ENCODE peak calls at places on chromosomes 1 and 21, in nine cellular contexts. Y is Calu3; B is activated CD8-positive, alpha-beta T cell treated with anti-CD3 and anti-CD28 coated beads, Interleukin-2, amount 10 ng/mL, durations not matched to agents 7 days and 5 days; R is Ammon's horn; I is activated T-cell treated with anti-CD3 and anti-CD28 coated beads for 24 hours; T is stimulated activated CD4-positive, alpha-beta T cell treated with anti-CD3 and anti-CD28 coated beads, Interleukin-1b, Interleukin-23, amount 100 ng/mL, for 24 hours; L is stimulated activated CD8-positive, alpha-beta memory T cell treated with anti-CD3 and anti-CD28 coated beads, Interleukin-7, amount 100 ng/mL, for 24 hours; J is NCI-H146; Q is cardiac fibroblast. N is an unnamed sample.

GRCh38 chr1:163036661-163037060 is 32.5 kb upstream of the RGS4 start:
- DNase-seq in T (no peak), I (no peak), B (no peak), R (no peak), Y (no peak), L (no peak), Q (peak; percentile 18), J (no peak), N (no peak)

GRCh38 chr21:41836166-41837015 is 42.8 kb downstream of the PRDM15 start:
- DNase-seq in R (no peak), B (no peak), I (no peak), J (no peak), Q (no peak), L (no peak), T (no peak), Y (no peak), N (no peak)

GRCh38 chr1:225450491-225451191 is 22.8 kb upstream of the LBR start:
- DNase-seq in Y (no peak), I (no peak), J (no peak), R (no peak), Q (no peak), T (no peak), L (no peak), B (no peak), N (no peak)

GRCh38 chr1:182071924-182072323 is 10.4 kb upstream of the ZNF648 start:
- DNase-seq in B (no peak), I (no peak), T (no peak), Q (no peak), J (no peak), R (no peak), Y (no peak), L (no peak), N (no peak)

GRCh38 chr1:48471603-48472576 is at the start of gene SPATA6:
- DNase-seq in L (peak; percentile 94), Q (peak; percentile 97), B (peak; percentile 96), T (peak; percentile 97), I (peak; percentile 97), R (peak; percentile 98), Y (peak; percentile 94), J (peak; percentile 89), N (peak; percentile 80)

GRCh38 chr1:96487404-96487803 is 234.2 kb upstream of the PTBP2 start:
- DNase-seq in T (no peak), I (no peak), Q (peak; percentile 48), J (no peak), R (peak; percentile 74), L (no peak), B (no peak), Y (peak; percentile 44), N (peak; percentile 15)

GRCh38 chr1:225460021-225460736 is 32.3 kb upstream of the LBR start:
- DNase-seq in Q (no peak), B (no peak), I (no peak), T (no peak), L (no peak), J (no peak), Y (no peak), R (no peak), N (no peak)

GRCh38 chr21:45390121-45390751 is 14.7 kb upstream of the COL18A1 start:
- DNase-seq in J (no peak), L (no peak), I (no peak), T (no peak), Q (no peak), Y (no peak), R (no peak), B (no peak), N (no peak)

GRCh38 chr1:156591432-156592157 is at the start of gene NAXE:
- DNase-seq in L (no peak), T (peak; percentile 67), I (peak; percentile 60), Q (peak; percentile 40), Y (peak; percentile 82), B (peak; percentile 74), R (peak; percentile 78), J (peak; percentile 84), N (peak; percentile 44)

GRCh38 chr1:13756557-13757315 is 56.7 kb downstream of the PRDM2 start:
- DNase-seq in R (no peak), Y (no peak), T (no peak), B (no peak), L (no peak), I (no peak), J (no peak), Q (no peak), N (no peak)

GRCh38 chr1:221335161-221336101 is 406.5 kb downstream of the DUSP10 start:
- DNase-seq in R (peak; percentile 81), J (peak; percentile 50), T (no peak), I (no peak), Y (peak; percentile 12), B (no peak), L (no peak), Q (peak; percentile 91), N (no peak)

GRCh38 chr1:218384576-218384975 is 39.4 kb downstream of the TGFB2 start:
- DNase-seq in T (no peak), Y (no peak), Q (peak; percentile 67), B (no peak), R (no peak), I (no peak), J (peak; percentile 69), L (no peak), N (no peak)

GRCh38 chr1:81377406-81377805 is 423.3 kb upstream of the ADGRL2 start:
- DNase-seq in R (no peak), Y (no peak), L (no peak), J (peak; percentile 3), T (no peak), Q (no peak), I (no peak), B (no peak), N (no peak)

GRCh38 chr1:73065585-73065984 is 783.2 kb upstream of the NEGR1 start:
- DNase-seq in B (no peak), J (peak; percentile 90), I (no peak), Y (no peak), T (no peak), Q (no peak), L (no peak), R (no peak), N (no peak)

GRCh38 chr1:119537979-119538378 is 31.0 kb downstream of the HSD3B1 start:
- DNase-seq in B (no peak), Y (no peak), Q (no peak), J (no peak), L (no peak), R (no peak), I (no peak), T (no peak), N (no peak)

GRCh38 chr1:232191560-232191959 is 438.4 kb downstream of the SIPA1L2 start:
- DNase-seq in Q (no peak), Y (no peak), J (no peak), I (no peak), B (no peak), T (no peak), R (no peak), L (no peak), N (no peak)

GRCh38 chr1:161235957-161236775 is 1.8 kb downstream of the NR1I3 start:
- DNase-seq in J (no peak), Q (no peak), Y (no peak), I (no peak), B (no peak), L (no peak), R (no peak), T (no peak), N (no peak)

GRCh38 chr1:12148958-12149790 is 17.6 kb upstream of the TNFRSF1B start:
- DNase-seq in Q (peak; percentile 15), B (no peak), R (no peak), L (no peak), J (no peak), Y (no peak), I (no peak), T (no peak), N (no peak)

GRCh38 chr1:221468556-221468955 is 273.3 kb downstream of the DUSP10 start:
- DNase-seq in Y (no peak), B (no peak), T (no peak), I (no peak), R (no peak), Q (no peak), L (no peak), J (no peak), N (no peak)

GRCh38 chr1:202076050-202076511 is 46.6 kb upstream of the GPR37L1 start:
- DNase-seq in J (peak; percentile 41), Q (no peak), I (no peak), L (no peak), B (no peak), T (no peak), Y (no peak), R (no peak), N (no peak)

GRCh38 chr1:244971524-244972216 is 107.3 kb upstream of the HNRNPU start:
- DNase-seq in Q (no peak), J (peak; percentile 61), L (no peak), Y (no peak), B (no peak), T (no peak), R (no peak), I (peak; percentile 7), N (peak; percentile 61)

GRCh38 chr1:150134537-150134936 is 15.2 kb upstream of the PLEKHO1 start:
- DNase-seq in I (no peak), L (no peak), Q (no peak), T (no peak), J (no peak), R (no peak), B (no peak), Y (no peak), N (no peak)

GRCh38 chr1:72177711-72178110 is 104.6 kb downstream of the NEGR1 start:
- DNase-seq in I (no peak), J (no peak), B (no peak), R (no peak), L (no peak), T (no peak), Y (no peak), Q (peak; percentile 63), N (no peak)

N was measured in NCI-H1048.